ENCODE peak calls at places on chromosomes 4 and X, in five cellular contexts. V, I, E, P and K are unnamed samples.
A peak's percentile ranks its signal among the peaks of the same experiment; 100 is the strongest.

GRCh38 chr4:145690610-145691009 is 10.7 kb downstream of the C4orf51 start:
- DNase-seq in E (no peak), I (no peak), P (no peak), V (no peak), K (no peak)

GRCh38 chr4:174763454-174764104 is 65.5 kb downstream of the GLRA3 start:
- DNase-seq in I (no peak), E (no peak), V (no peak), P (no peak), K (no peak)

GRCh38 chr4:34893382-34893781 is 1350.9 kb downstream of the ARAP2 start:
- DNase-seq in I (no peak), P (no peak), V (no peak), E (no peak), K (no peak)

GRCh38 chr4:55397024-55397520 is 1.3 kb downstream of the TMEM165 start:
- DNase-seq in P (peak; percentile 55), E (no peak), V (peak; percentile 25), I (no peak), K (no peak)

GRCh38 chrX:40694833-40695232 is 40.5 kb downstream of the MED14 start:
- DNase-seq in E (no peak), V (no peak), P (no peak), I (no peak), K (no peak)

GRCh38 chr4:56155432-56155831 is 206.7 kb downstream of the CEP135 start:
- DNase-seq in P (no peak), V (no peak), I (no peak), E (no peak), K (no peak)

GRCh38 chrX:19975862-19976261 is 15.0 kb downstream of the BCLAF3 start:
- DNase-seq in E (no peak), I (no peak), P (no peak), V (no peak), K (no peak)

GRCh38 chrX:39805022-39805421 is 292.7 kb downstream of the BCOR start:
- DNase-seq in P (no peak), E (no peak), V (no peak), I (no peak), K (no peak)

GRCh38 chr4:142815834-142816233 is 30.3 kb downstream of the INPP4B start:
- DNase-seq in V (no peak), I (no peak), E (no peak), P (peak; percentile 58), K (no peak)

GRCh38 chrX:30615229-30615628 is 37.7 kb upstream of the TASL start:
- DNase-seq in P (no peak), E (no peak), I (no peak), V (no peak), K (no peak)

GRCh38 chrX:143669395-143669794 is 33.5 kb upstream of the SLITRK4 start:
- DNase-seq in E (no peak), V (no peak), I (no peak), P (peak; percentile 17), K (no peak)

GRCh38 chr4:23373269-23373668 is 516.6 kb downstream of the PPARGC1A start:
- DNase-seq in P (peak; percentile 20), V (peak; percentile 19), E (no peak), I (peak; percentile 55), K (peak; percentile 71)

GRCh38 chr4:61583696-61584095 is 383.6 kb downstream of the ADGRL3 start:
- DNase-seq in I (no peak), P (peak; percentile 11), E (no peak), V (no peak), K (no peak)

GRCh38 chr4:144174401-144175067 is 34.0 kb upstream of the GYPA start:
- DNase-seq in P (peak; percentile 63), E (no peak), I (no peak), V (no peak), K (no peak)

GRCh38 chr4:68346461-68346860 is 3.4 kb downstream of the YTHDC1 start:
- DNase-seq in I (no peak), P (peak; percentile 41), V (no peak), E (no peak), K (no peak)

GRCh38 chrX:77447339-77448149 is at the start of gene FGF16:
- DNase-seq in P (no peak), I (peak; percentile 60), E (no peak), V (peak; percentile 20), K (no peak)

GRCh38 chr4:109207060-109207459 is 95.4 kb downstream of the COL25A1 start:
- DNase-seq in E (no peak), I (no peak), P (no peak), V (no peak), K (no peak)

GRCh38 chrX:118655561-118656246 is 71.7 kb upstream of the IL13RA1 start:
- DNase-seq in P (peak; percentile 10), E (no peak), V (no peak), I (no peak), K (no peak)

GRCh38 chr4:184548651-184549341 is 74.4 kb upstream of the IRF2 start:
- DNase-seq in I (peak; percentile 36), V (no peak), P (no peak), E (no peak), K (no peak)

GRCh38 chr4:73855406-73855805 is 2.3 kb downstream of the PF4V1 start:
- DNase-seq in I (no peak), V (no peak), P (no peak), E (no peak), K (no peak)

GRCh38 chr4:115366390-115366789 is 253.0 kb upstream of the NDST4 start:
- DNase-seq in E (no peak), P (no peak), V (no peak), I (peak; percentile 27), K (no peak)

GRCh38 chrX:130095249-130095648 is 15.0 kb downstream of the ELF4 start:
- DNase-seq in V (no peak), E (no peak), P (no peak), I (no peak), K (no peak)

GRCh38 chrX:47247206-47247998 is 14.6 kb downstream of the USP11 start:
- DNase-seq in I (no peak), P (peak; percentile 16), E (no peak), V (no peak), K (no peak)

GRCh38 chr4:113943863-113944262 is 35.6 kb downstream of the ARSJ start:
- DNase-seq in E (no peak), V (no peak), P (no peak), I (no peak), K (no peak)

GRCh38 chr4:52507774-52508173 is 151.3 kb downstream of the USP46 start:
- DNase-seq in V (no peak), P (peak; percentile 19), E (no peak), I (peak; percentile 58), K (no peak)

DNA sequence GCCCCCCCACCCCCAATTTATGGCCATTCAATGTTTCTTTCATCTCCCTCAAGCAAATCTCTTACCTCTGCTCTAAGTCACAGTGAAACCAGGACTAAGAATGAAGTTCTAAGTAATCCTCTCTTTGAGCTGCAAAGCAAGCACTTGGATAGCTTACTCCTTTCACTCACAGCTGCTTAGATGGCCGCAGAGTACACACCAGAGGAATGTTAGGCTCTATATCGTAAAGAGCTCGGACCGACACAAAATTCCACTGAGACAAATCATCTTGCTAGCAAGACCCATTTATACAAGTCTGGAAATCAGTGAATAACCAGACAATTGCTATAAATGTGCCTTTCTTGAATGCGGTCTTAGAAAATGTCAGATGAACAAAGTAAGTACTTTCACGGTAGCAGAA is 135.0 kb downstream of the IDS start:
- DNase-seq in E (no peak), V (no peak), P (peak; percentile 0), I (no peak), K (no peak)
- H3K27ac ChIP-seq in E (no peak overlapping the region), V (no peak overlapping the region), P (no peak overlapping the region), I (no peak overlapping the region), K (no peak overlapping the region)

DNA sequence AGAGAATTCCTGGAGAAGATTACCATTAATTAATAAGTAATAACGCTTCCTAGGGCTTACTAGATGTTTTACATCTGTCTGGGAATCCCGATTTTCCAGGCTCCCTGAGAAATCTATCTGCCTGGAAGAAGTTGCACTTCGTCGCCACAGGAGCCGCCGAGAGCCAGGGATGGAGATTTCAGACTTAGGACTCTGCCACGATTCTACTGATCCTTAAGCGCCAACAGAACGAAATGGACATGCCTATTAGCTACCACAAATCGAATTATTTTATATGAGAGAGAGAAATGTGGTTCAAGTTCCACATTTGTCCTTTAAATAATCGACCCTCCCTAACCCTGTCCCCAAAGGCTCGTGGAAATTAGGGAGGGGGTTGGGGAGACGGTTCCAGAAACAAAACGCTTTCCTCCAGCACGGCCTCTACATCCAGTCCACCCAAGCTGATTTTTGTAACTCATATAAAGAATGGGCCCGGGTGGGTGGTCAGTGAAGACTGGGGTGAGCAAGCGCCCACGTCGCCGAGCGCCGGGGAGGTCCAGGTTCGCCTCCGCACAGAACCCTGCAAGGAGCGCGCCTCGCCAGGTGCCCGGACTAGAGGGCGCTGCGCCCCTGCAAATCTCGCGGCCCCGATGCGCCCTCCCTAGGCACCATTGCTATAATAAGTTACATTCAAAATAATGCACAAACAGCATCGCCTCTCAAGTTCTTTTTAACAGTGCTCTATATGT is 1.9 kb upstream of the FAT1 start:
- DNase-seq in P (peak; percentile 89), I (peak; percentile 89), V (peak; percentile 65), E (no peak), K (peak; percentile 76)
- H3K27ac ChIP-seq in P (peak overlapping the region; percentile 100), I (peak overlapping the region; percentile 60), V (peak overlapping the region; percentile 73), E (peak overlapping the region; percentile 91), K (peak overlapping the region; percentile 83)

GRCh38 chr4:175947117-175947722 is 118.4 kb upstream of the WDR17 start:
- DNase-seq in E (no peak), V (no peak), P (peak; percentile 31), I (no peak), K (no peak)

GRCh38 chr4:175954685-175955084 is 111.0 kb upstream of the WDR17 start:
- DNase-seq in P (no peak), V (no peak), E (no peak), I (no peak), K (no peak)

GRCh38 chr4:175953960-175954521 is 111.6 kb upstream of the WDR17 start:
- DNase-seq in V (no peak), E (no peak), I (no peak), P (no peak), K (no peak)

GRCh38 chr4:175946472-175947116 is 119.0 kb upstream of the WDR17 start:
- DNase-seq in E (no peak), I (no peak), P (no peak), V (no peak), K (no peak)

DNA sequence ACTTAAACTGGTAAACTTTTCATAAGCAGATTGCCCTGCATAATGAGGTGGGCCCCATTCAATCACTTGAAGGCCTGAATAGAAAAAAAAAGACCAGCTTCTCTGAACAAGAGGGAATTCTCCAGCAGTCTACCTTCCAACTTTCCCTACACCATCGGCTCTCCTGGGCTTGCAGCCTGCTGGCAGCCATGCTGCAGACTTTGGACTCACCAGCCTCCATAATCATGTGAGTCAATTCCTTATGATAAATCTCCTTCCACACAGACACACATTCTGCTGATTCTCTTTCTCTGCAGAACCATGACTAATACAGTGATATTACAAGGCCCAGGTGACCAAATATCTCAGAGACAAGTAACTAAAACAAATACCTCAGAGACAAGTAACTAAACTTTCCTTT is 113.8 kb upstream of the WDR17 start:
- DNase-seq in I (no peak), V (no peak), E (no peak), P (no peak), K (no peak)
- H3K27ac ChIP-seq in I (no peak overlapping the region), V (no peak overlapping the region), E (no peak overlapping the region), P (no peak overlapping the region), K (no peak overlapping the region)

GRCh38 chrX:8914636-8915035 is 113.5 kb upstream of the FAM9A start:
- DNase-seq in P (no peak), V (no peak), E (no peak), I (no peak), K (no peak)

GRCh38 chrX:8919801-8920200 is 114.1 kb downstream of the FAM9B start:
- DNase-seq in V (no peak), I (no peak), E (no peak), P (no peak), K (no peak)

GRCh38 chrX:8916697-8917096 is 115.5 kb upstream of the FAM9A start:
- DNase-seq in I (no peak), E (no peak), V (no peak), P (no peak), K (no peak)

GRCh38 chrX:8913665-8914409 is 112.7 kb upstream of the FAM9A start:
- DNase-seq in P (peak; percentile 47), E (no peak), I (no peak), V (no peak), K (no peak)
- H3K27ac ChIP-seq in P (no peak overlapping the region), E (peak overlapping the region; percentile 68), I (no peak overlapping the region), V (no peak overlapping the region), K (no peak overlapping the region)